ENCODE peak calls at places on chromosomes 5 and 9, in seven cellular contexts. One of them, this sample, is unnamed. For H3K27me3, the result is how much of the 10 kb centered on the place peaks cover.

GRCh38 chr5:33969572-33970452 is 14.7 kb downstream of the SLC45A2 start:
- DNase-seq in GM23248: peak
- DNase-seq in PC-3: peak
- DNase-seq in uterus: no peak
- DNase-seq in HCT116: peak
- DNase-seq in CD8-positive, alpha-beta memory T cell: no peak
- DNase-seq in tibial nerve: no peak
- DNase-seq in this sample: no peak

GRCh38 chr9:136786451-136786850 is 4.7 kb upstream of the TMEM141 start:
- DNase-seq in GM23248: no peak
- DNase-seq in PC-3: no peak
- DNase-seq in uterus: no peak
- DNase-seq in HCT116: no peak
- DNase-seq in CD8-positive, alpha-beta memory T cell: no peak
- DNase-seq in tibial nerve: no peak
- DNase-seq in this sample: peak

GRCh38 chr5:322281-322941 is 897 bp downstream of the AHRR start:
- DNase-seq in GM23248: peak
- DNase-seq in PC-3: no peak
- DNase-seq in uterus: no peak
- DNase-seq in HCT116: no peak
- DNase-seq in CD8-positive, alpha-beta memory T cell: no peak
- DNase-seq in tibial nerve: no peak
- DNase-seq in this sample: no peak

GRCh38 chr5:40832345-40832744 is 2.7 kb downstream of the RPL37 start:
- DNase-seq in GM23248: no peak
- DNase-seq in PC-3: peak
- DNase-seq in uterus: no peak
- DNase-seq in HCT116: no peak
- DNase-seq in CD8-positive, alpha-beta memory T cell: no peak
- DNase-seq in tibial nerve: no peak
- DNase-seq in this sample: no peak

GRCh38 chr5:88996366-88996765 is 113.4 kb upstream of the MEF2C start:
- DNase-seq in GM23248: no peak
- DNase-seq in PC-3: no peak
- DNase-seq in uterus: no peak
- DNase-seq in HCT116: no peak
- DNase-seq in CD8-positive, alpha-beta memory T cell: no peak
- DNase-seq in tibial nerve: no peak
- DNase-seq in this sample: no peak

GRCh38 chr9:110700953-110701352 is 32.4 kb downstream of the MUSK start:
- DNase-seq in GM23248: peak
- DNase-seq in PC-3: peak
- DNase-seq in uterus: no peak
- DNase-seq in HCT116: no peak
- DNase-seq in CD8-positive, alpha-beta memory T cell: no peak
- DNase-seq in tibial nerve: no peak
- DNase-seq in this sample: no peak

GRCh38 chr9:137316012-137316981 is 14.2 kb upstream of the NRARP start:
- DNase-seq in GM23248: peak
- DNase-seq in PC-3: peak
- DNase-seq in uterus: peak
- DNase-seq in HCT116: no peak
- DNase-seq in CD8-positive, alpha-beta memory T cell: no peak
- DNase-seq in tibial nerve: no peak
- DNase-seq in this sample: peak

GRCh38 chr9:93541581-93542349 is 34.6 kb upstream of the PHF2 start:
- DNase-seq in GM23248: no peak
- DNase-seq in PC-3: no peak
- DNase-seq in uterus: no peak
- DNase-seq in HCT116: no peak
- DNase-seq in CD8-positive, alpha-beta memory T cell: no peak
- DNase-seq in tibial nerve: no peak
- DNase-seq in this sample: no peak

GRCh38 chr5:63085551-63085950 is 506.9 kb downstream of the LRRC70 start:
- DNase-seq in GM23248: no peak
- DNase-seq in PC-3: no peak
- DNase-seq in uterus: no peak
- DNase-seq in HCT116: no peak
- DNase-seq in CD8-positive, alpha-beta memory T cell: no peak
- DNase-seq in tibial nerve: no peak
- DNase-seq in this sample: no peak

GRCh38 chr9:88418025-88418424 is 29.8 kb downstream of the SPIN1 start:
- DNase-seq in GM23248: no peak
- DNase-seq in PC-3: no peak
- DNase-seq in uterus: no peak
- DNase-seq in HCT116: no peak
- DNase-seq in CD8-positive, alpha-beta memory T cell: no peak
- DNase-seq in tibial nerve: no peak
- DNase-seq in this sample: no peak

GRCh38 chr5:113523168-113523567 is 9.7 kb downstream of the YTHDC2 start:
- DNase-seq in GM23248: no peak
- DNase-seq in PC-3: no peak
- DNase-seq in uterus: no peak
- DNase-seq in HCT116: no peak
- DNase-seq in CD8-positive, alpha-beta memory T cell: no peak
- DNase-seq in tibial nerve: no peak
- DNase-seq in this sample: no peak

GRCh38 chr5:94969174-94969573 is 315.7 kb downstream of the MCTP1 start:
- DNase-seq in GM23248: peak
- DNase-seq in PC-3: peak
- DNase-seq in uterus: no peak
- DNase-seq in HCT116: peak
- DNase-seq in CD8-positive, alpha-beta memory T cell: no peak
- DNase-seq in tibial nerve: no peak
- DNase-seq in this sample: no peak

GRCh38 chr5:39013938-39014337 is 60.3 kb downstream of the RICTOR start:
- DNase-seq in GM23248: peak
- DNase-seq in PC-3: no peak
- DNase-seq in uterus: no peak
- DNase-seq in HCT116: no peak
- DNase-seq in CD8-positive, alpha-beta memory T cell: no peak
- DNase-seq in tibial nerve: no peak
- DNase-seq in this sample: no peak

GRCh38 chr5:65927497-65928340 is 1.3 kb downstream of the ERBIN start:
- DNase-seq in GM23248: peak
- DNase-seq in PC-3: peak
- DNase-seq in uterus: no peak
- DNase-seq in HCT116: no peak
- DNase-seq in CD8-positive, alpha-beta memory T cell: no peak
- DNase-seq in tibial nerve: no peak
- DNase-seq in this sample: no peak

GRCh38 chr5:132484386-132484715 is 6.2 kb downstream of the IRF1 start:
- DNase-seq in GM23248: no peak
- DNase-seq in PC-3: no peak
- DNase-seq in uterus: peak
- DNase-seq in HCT116: no peak
- DNase-seq in CD8-positive, alpha-beta memory T cell: no peak
- DNase-seq in tibial nerve: no peak
- DNase-seq in this sample: no peak

GRCh38 chr5:143896981-143897380 is 85.0 kb downstream of the HMHB1 start:
- DNase-seq in GM23248: peak
- DNase-seq in PC-3: peak
- DNase-seq in uterus: no peak
- DNase-seq in HCT116: no peak
- DNase-seq in CD8-positive, alpha-beta memory T cell: no peak
- DNase-seq in tibial nerve: no peak
- DNase-seq in this sample: no peak

GRCh38 chr9:106450549-106450948 is 412.4 kb upstream of the ZNF462 start:
- DNase-seq in GM23248: no peak
- DNase-seq in PC-3: no peak
- DNase-seq in uterus: no peak
- DNase-seq in HCT116: no peak
- DNase-seq in CD8-positive, alpha-beta memory T cell: no peak
- DNase-seq in tibial nerve: no peak
- DNase-seq in this sample: no peak

GRCh38 chr5:160387445-160387844 is 12.4 kb downstream of the FAM200C start:
- DNase-seq in GM23248: no peak
- DNase-seq in PC-3: no peak
- DNase-seq in uterus: no peak
- DNase-seq in HCT116: no peak
- DNase-seq in CD8-positive, alpha-beta memory T cell: no peak
- DNase-seq in tibial nerve: no peak
- DNase-seq in this sample: no peak

GRCh38 chr5:160382361-160382760 is 11.9 kb upstream of the C1QTNF2 start:
- DNase-seq in GM23248: no peak
- DNase-seq in PC-3: no peak
- DNase-seq in uterus: no peak
- DNase-seq in HCT116: no peak
- DNase-seq in CD8-positive, alpha-beta memory T cell: no peak
- DNase-seq in tibial nerve: no peak
- DNase-seq in this sample: no peak

GRCh38 chr5:160390787-160391696 is 8.8 kb downstream of the FAM200C start:
- DNase-seq in GM23248: peak
- DNase-seq in PC-3: peak
- DNase-seq in uterus: no peak
- DNase-seq in HCT116: no peak
- DNase-seq in CD8-positive, alpha-beta memory T cell: no peak
- DNase-seq in tibial nerve: no peak
- DNase-seq in this sample: no peak

GRCh38 chr5:160380041-160380440 is 9.6 kb upstream of the C1QTNF2 start:
- DNase-seq in GM23248: no peak
- DNase-seq in PC-3: no peak
- DNase-seq in uterus: no peak
- DNase-seq in HCT116: no peak
- DNase-seq in CD8-positive, alpha-beta memory T cell: no peak
- DNase-seq in tibial nerve: no peak
- DNase-seq in this sample: no peak

GRCh38 chr5:160385496-160385895 is 14.4 kb downstream of the FAM200C start:
- DNase-seq in GM23248: no peak
- DNase-seq in PC-3: no peak
- DNase-seq in uterus: no peak
- DNase-seq in HCT116: no peak
- DNase-seq in CD8-positive, alpha-beta memory T cell: no peak
- DNase-seq in tibial nerve: no peak
- DNase-seq in this sample: no peak
- H3K27me3 ChIP-seq in GM23248: under half
- H3K27me3 ChIP-seq in PC-3: under half
- H3K27me3 ChIP-seq in uterus: under half
- H3K27me3 ChIP-seq in HCT116: under half
- H3K27me3 ChIP-seq in CD8-positive, alpha-beta memory T cell: under half
- H3K27me3 ChIP-seq in tibial nerve: under half
- H3K27me3 ChIP-seq in this sample: under half

DNA sequence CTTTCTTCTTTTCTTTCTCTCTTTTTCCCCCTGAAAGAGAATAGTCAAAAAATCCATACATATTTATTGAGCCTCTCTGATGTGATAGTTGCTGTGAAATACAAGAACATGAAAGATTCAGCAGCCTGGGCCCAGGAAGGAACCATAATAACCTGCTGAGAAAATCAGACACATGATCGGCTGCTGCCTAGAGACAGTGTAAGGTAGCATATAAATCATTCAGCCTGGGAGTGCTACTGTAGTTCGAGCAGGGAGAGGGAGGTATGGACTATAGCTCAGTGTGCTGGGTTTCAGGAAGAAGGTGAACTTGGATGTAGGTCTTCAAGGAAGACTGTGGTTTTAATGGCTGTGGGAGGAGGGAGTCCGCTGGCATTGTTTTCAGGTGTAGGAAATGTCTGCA is 469.1 kb downstream of the RAB3C start:
- DNase-seq in GM23248: no peak
- DNase-seq in PC-3: no peak
- DNase-seq in uterus: no peak
- DNase-seq in HCT116: no peak
- DNase-seq in CD8-positive, alpha-beta memory T cell: no peak
- DNase-seq in tibial nerve: no peak
- DNase-seq in this sample: no peak
- H3K27me3 ChIP-seq in GM23248: under half
- H3K27me3 ChIP-seq in PC-3: under half
- H3K27me3 ChIP-seq in uterus: under half
- H3K27me3 ChIP-seq in HCT116: under half
- H3K27me3 ChIP-seq in CD8-positive, alpha-beta memory T cell: under half
- H3K27me3 ChIP-seq in tibial nerve: under half
- H3K27me3 ChIP-seq in this sample: under half

GRCh38 chr9:108270041-108270440 is 585.7 kb downstream of the ACTL7B start:
- DNase-seq in GM23248: no peak
- DNase-seq in PC-3: peak
- DNase-seq in uterus: no peak
- DNase-seq in HCT116: no peak
- DNase-seq in CD8-positive, alpha-beta memory T cell: no peak
- DNase-seq in tibial nerve: no peak
- DNase-seq in this sample: no peak

GRCh38 chr9:108271646-108272349 is 584.0 kb downstream of the ACTL7B start:
- DNase-seq in GM23248: peak
- DNase-seq in PC-3: peak
- DNase-seq in uterus: peak
- DNase-seq in HCT116: no peak
- DNase-seq in CD8-positive, alpha-beta memory T cell: no peak
- DNase-seq in tibial nerve: no peak
- DNase-seq in this sample: no peak

GRCh38 chr9:108272350-108272899 is 583.4 kb downstream of the ACTL7B start:
- DNase-seq in GM23248: peak
- DNase-seq in PC-3: peak
- DNase-seq in uterus: peak
- DNase-seq in HCT116: peak
- DNase-seq in CD8-positive, alpha-beta memory T cell: no peak
- DNase-seq in tibial nerve: peak
- DNase-seq in this sample: peak

GRCh38 chr9:108269421-108269820 is 586.4 kb downstream of the ACTL7B start:
- DNase-seq in GM23248: no peak
- DNase-seq in PC-3: no peak
- DNase-seq in uterus: no peak
- DNase-seq in HCT116: no peak
- DNase-seq in CD8-positive, alpha-beta memory T cell: no peak
- DNase-seq in tibial nerve: no peak
- DNase-seq in this sample: no peak

DNA sequence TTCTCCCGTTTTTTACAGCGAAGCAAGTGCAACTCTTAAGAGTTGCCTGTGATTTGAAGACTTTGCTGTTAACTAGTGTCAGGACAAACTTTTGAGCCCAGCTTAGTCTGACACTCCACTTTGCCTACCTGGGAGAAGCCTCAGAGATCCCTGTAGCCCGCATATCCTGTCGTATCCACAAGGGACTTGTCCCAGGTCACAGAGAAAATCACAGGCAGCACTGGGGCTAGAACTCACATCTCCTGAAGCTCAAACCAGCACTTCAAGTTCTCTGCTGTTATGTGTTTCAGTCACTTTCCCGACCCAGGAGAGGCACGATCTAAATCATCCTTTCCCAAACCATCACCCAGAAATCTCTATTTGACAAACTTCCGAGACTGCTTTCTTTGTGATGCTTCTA is 584.5 kb downstream of the ACTL7B start:
- DNase-seq in GM23248: no peak
- DNase-seq in PC-3: no peak
- DNase-seq in uterus: no peak
- DNase-seq in HCT116: no peak
- DNase-seq in CD8-positive, alpha-beta memory T cell: no peak
- DNase-seq in tibial nerve: no peak
- DNase-seq in this sample: no peak
- H3K27me3 ChIP-seq in GM23248: under half
- H3K27me3 ChIP-seq in PC-3: under half
- H3K27me3 ChIP-seq in uterus: under half
- H3K27me3 ChIP-seq in HCT116: under half
- H3K27me3 ChIP-seq in CD8-positive, alpha-beta memory T cell: under half
- H3K27me3 ChIP-seq in tibial nerve: under half
- H3K27me3 ChIP-seq in this sample: under half

GRCh38 chr9:126164796-126165525 is 161.7 kb upstream of the MVB12B start:
- DNase-seq in GM23248: no peak
- DNase-seq in PC-3: no peak
- DNase-seq in uterus: no peak
- DNase-seq in HCT116: no peak
- DNase-seq in CD8-positive, alpha-beta memory T cell: no peak
- DNase-seq in tibial nerve: no peak
- DNase-seq in this sample: peak
- H3K27me3 ChIP-seq in GM23248: under half
- H3K27me3 ChIP-seq in PC-3: half or more
- H3K27me3 ChIP-seq in uterus: under half
- H3K27me3 ChIP-seq in HCT116: under half
- H3K27me3 ChIP-seq in CD8-positive, alpha-beta memory T cell: under half
- H3K27me3 ChIP-seq in tibial nerve: under half
- H3K27me3 ChIP-seq in this sample: under half

This sample was measured in dorsolateral prefrontal cortex.